ENCODE peak calls at places on chromosomes 12 and 14, in five cellular contexts. One of them, this sample, is unnamed.

GRCh38 chr12:129659927-129660326 is 243.9 kb downstream of the TMEM132D start:
- DNase-seq in uterus: no peak
- DNase-seq in dermis microvascular lymphatic vessel endothelial cell: no peak
- DNase-seq in T-helper 17 cell: no peak
- DNase-seq in ureter: no peak
- DNase-seq in this sample: no peak

GRCh38 chr12:22821985-22822384 is 197.0 kb downstream of the ETNK1 start:
- DNase-seq in ureter: no peak
- DNase-seq in T-helper 17 cell: no peak
- DNase-seq in uterus: no peak
- DNase-seq in dermis microvascular lymphatic vessel endothelial cell: no peak
- DNase-seq in this sample: no peak

GRCh38 chr14:91360490-91361235 is 57.0 kb downstream of the CCDC88C start:
- DNase-seq in uterus: no peak
- DNase-seq in dermis microvascular lymphatic vessel endothelial cell: no peak
- DNase-seq in T-helper 17 cell: no peak
- DNase-seq in ureter: no peak
- DNase-seq in this sample: no peak

GRCh38 chr14:73789996-73790581 is 61.5 kb upstream of the PTGR2 start:
- DNase-seq in uterus: peak
- DNase-seq in T-helper 17 cell: no peak
- DNase-seq in ureter: peak
- DNase-seq in dermis microvascular lymphatic vessel endothelial cell: peak
- DNase-seq in this sample: no peak

GRCh38 chr12:1799882-1800645 is 20.3 kb upstream of the LRTM2 start:
- DNase-seq in uterus: no peak
- DNase-seq in ureter: peak
- DNase-seq in dermis microvascular lymphatic vessel endothelial cell: no peak
- DNase-seq in T-helper 17 cell: no peak
- DNase-seq in this sample: no peak

GRCh38 chr12:52267699-52268098 is 6.7 kb upstream of the KRT86 start:
- DNase-seq in T-helper 17 cell: no peak
- DNase-seq in ureter: no peak
- DNase-seq in dermis microvascular lymphatic vessel endothelial cell: no peak
- DNase-seq in uterus: no peak
- DNase-seq in this sample: no peak

GRCh38 chr12:124044021-124044420 is 71.0 kb downstream of the ZNF664 start:
- DNase-seq in dermis microvascular lymphatic vessel endothelial cell: no peak
- DNase-seq in T-helper 17 cell: no peak
- DNase-seq in uterus: no peak
- DNase-seq in ureter: no peak
- DNase-seq in this sample: no peak

GRCh38 chr12:1750300-1750699 is 59.4 kb downstream of the ADIPOR2 start:
- DNase-seq in ureter: no peak
- DNase-seq in dermis microvascular lymphatic vessel endothelial cell: no peak
- DNase-seq in uterus: no peak
- DNase-seq in T-helper 17 cell: no peak
- DNase-seq in this sample: no peak

GRCh38 chr14:100450736-100451135 is 127.6 kb downstream of the SLC25A47 start:
- DNase-seq in ureter: no peak
- DNase-seq in T-helper 17 cell: no peak
- DNase-seq in dermis microvascular lymphatic vessel endothelial cell: no peak
- DNase-seq in uterus: no peak
- DNase-seq in this sample: no peak

GRCh38 chr14:103854017-103854808 is 6.8 kb upstream of the PPP1R13B start:
- DNase-seq in uterus: no peak
- DNase-seq in dermis microvascular lymphatic vessel endothelial cell: no peak
- DNase-seq in ureter: no peak
- DNase-seq in T-helper 17 cell: no peak
- DNase-seq in this sample: no peak

GRCh38 chr14:104676694-104677505 is 12.5 kb upstream of the INF2 start:
- DNase-seq in ureter: peak
- DNase-seq in T-helper 17 cell: no peak
- DNase-seq in dermis microvascular lymphatic vessel endothelial cell: no peak
- DNase-seq in uterus: peak
- DNase-seq in this sample: no peak

This sample was measured in esophagus muscularis mucosa.